ENCODE peak calls at places on chromosomes 7 and 10, in nine cellular contexts. C is psoas muscle; I is bronchial epithelial cell; F is occipital lobe; V is putamen; G is NCI-H1092 treated with DMSO at 0.1 percent for 48 hours; P is neural progenitor cell; O is activated CD8-positive, alpha-beta memory T cell treated with anti-CD3 and anti-CD28 coated beads for 48 hours; N is activated effector memory CD4-positive, alpha-beta T cell treated with anti-CD3 and anti-CD28 coated beads, Interleukin-2, amount 50 U/mL, for 16 hours. E is an unnamed sample.

GRCh38 chr10:51689536-51689935 is 9.9 kb downstream of the CSTF2T start:
- DNase-seq in P (no peak), G (no peak), O (no peak), F (no peak), I (peak), C (no peak), N (no peak), V (no peak), E (no peak)

GRCh38 chr10:124994573-124995473 is 52.9 kb downstream of the ZRANB1 start:
- DNase-seq in N (no peak), C (no peak), I (no peak), F (no peak), O (no peak), G (no peak), V (no peak), P (no peak), E (no peak)

GRCh38 chr10:4770766-4771553 is 55.0 kb upstream of the AKR1E2 start:
- DNase-seq in I (peak), G (no peak), O (no peak), P (no peak), F (no peak), N (no peak), V (no peak), C (no peak), E (peak)

GRCh38 chr7:27346531-27347260 is 104.1 kb downstream of the EVX1 start:
- DNase-seq in I (peak), C (peak), G (peak), V (no peak), O (no peak), N (no peak), F (no peak), P (no peak), E (peak)

GRCh38 chr7:74173074-74173473 is 1.1 kb upstream of the EIF4H start:
- DNase-seq in P (no peak), N (no peak), I (peak), V (no peak), F (no peak), G (no peak), C (no peak), O (no peak), E (no peak)

GRCh38 chr7:116226664-116227063 is 16.3 kb downstream of the TES start:
- DNase-seq in C (no peak), F (no peak), P (no peak), V (no peak), O (no peak), I (peak), G (no peak), N (no peak), E (no peak)

GRCh38 chr10:77114181-77114821 is 523.3 kb downstream of the KCNMA1 start:
- DNase-seq in V (no peak), C (no peak), N (no peak), F (no peak), O (no peak), I (no peak), G (no peak), P (peak), E (no peak)

GRCh38 chr7:4078580-4078979 is 603.5 kb upstream of the FOXK1 start:
- DNase-seq in V (no peak), C (no peak), P (no peak), I (no peak), O (no peak), N (no peak), G (no peak), F (no peak), E (no peak)

GRCh38 chr7:139043823-139044812 is 8.3 kb upstream of the ZC3HAV1L start:
- DNase-seq in P (no peak), G (no peak), N (peak), O (peak), C (no peak), V (no peak), I (peak), F (no peak), E (no peak)

GRCh38 chr10:119502214-119502613 is 40.3 kb downstream of the RGS10 start:
- DNase-seq in P (no peak), O (peak), G (no peak), C (no peak), N (peak), I (no peak), F (no peak), V (no peak), E (no peak)

GRCh38 chr10:131943021-131943814 is 38.5 kb downstream of the BNIP3 start:
- DNase-seq in P (peak), N (peak), I (no peak), V (no peak), F (no peak), O (no peak), G (no peak), C (no peak), E (no peak)